ENCODE peak calls at places on chromosomes 13 and 19, in eight cellular contexts. S is tibial nerve, M is stomach, G is breast epithelium, H is H54, J is gastrocnemius medialis, V is heart left ventricle, O is upper lobe of left lung. P is an unnamed sample.
A peak's percentile ranks its signal among the peaks of the same experiment; 100 is the strongest.

GRCh38 chr19:39865953-39866352 is 19.8 kb upstream of the FBL start:
- DNase-seq in S (no peak), H (no peak), J (no peak), V (no peak), O (no peak), M (no peak), G (no peak), P (no peak)

GRCh38 chr19:37333457-37333856 is 37.4 kb upstream of the ZNF527 start:
- DNase-seq in G (no peak), J (no peak), H (no peak), V (no peak), M (no peak), O (no peak), S (no peak), P (no peak)

GRCh38 chr19:16799740-16800139 is 29.5 kb upstream of the SIN3B start:
- DNase-seq in S (no peak), G (no peak), V (no peak), H (no peak), O (peak; percentile 62), M (no peak), J (no peak), P (no peak)

GRCh38 chr19:40808497-40808896 is 9.5 kb downstream of the EGLN2 start:
- DNase-seq in M (no peak), G (no peak), O (no peak), H (no peak), J (no peak), V (no peak), S (no peak), P (no peak)

GRCh38 chr13:24071423-24072075 is 89.0 kb upstream of the SPATA13 start:
- DNase-seq in H (no peak), V (no peak), J (no peak), G (no peak), S (no peak), O (no peak), M (no peak), P (no peak)

GRCh38 chr13:69585656-69586055 is 522.0 kb upstream of the ATXN8OS start:
- DNase-seq in M (no peak), H (no peak), J (no peak), O (no peak), G (no peak), V (no peak), S (no peak), P (no peak)

GRCh38 chr13:102317593-102317992 is 84.3 kb downstream of the FGF14 start:
- DNase-seq in O (no peak), H (no peak), V (peak; percentile 89), M (peak; percentile 26), G (no peak), S (peak; percentile 15), J (peak; percentile 70), P (no peak)

GRCh38 chr13:114089751-114090400 is 42.5 kb downstream of the RASA3 start:
- DNase-seq in J (no peak), S (peak; percentile 1), O (no peak), H (no peak), G (peak; percentile 30), M (no peak), V (peak; percentile 9), P (no peak)

GRCh38 chr13:51681037-51681678 is 96.9 kb downstream of the WDFY2 start:
- DNase-seq in J (no peak), H (no peak), G (no peak), M (no peak), V (no peak), O (no peak), S (no peak), P (no peak)

GRCh38 chr13:36357692-36358091 is 11.5 kb upstream of the SPART start:
- DNase-seq in O (no peak), S (peak; percentile 36), M (no peak), H (no peak), G (no peak), J (peak; percentile 30), V (no peak), P (no peak)

GRCh38 chr13:98509271-98510155 is 67.4 kb downstream of the STK24 start:
- DNase-seq in H (peak; percentile 70), V (no peak), G (no peak), O (no peak), S (no peak), M (peak; percentile 66), J (peak; percentile 65), P (no peak)

GRCh38 chr19:40605201-40605971 is 4.2 kb downstream of the LTBP4 start:
- DNase-seq in J (peak; percentile 73), H (peak; percentile 98), S (peak; percentile 61), V (peak; percentile 78), M (peak; percentile 86), G (peak; percentile 83), O (peak; percentile 94), P (peak; percentile 71)

GRCh38 chr19:1837625-1838105 is 10.6 kb downstream of the REXO1 start:
- DNase-seq in H (peak; percentile 66), M (peak; percentile 48), O (peak; percentile 92), G (no peak), S (no peak), V (no peak), J (no peak), P (peak; percentile 97)

GRCh38 chr19:47124937-47125668 is 5.5 kb upstream of the SAE1 start:
- DNase-seq in G (no peak), J (no peak), O (no peak), M (no peak), S (no peak), V (no peak), H (no peak), P (peak; percentile 30)

GRCh38 chr13:113951246-113951999 is 22.5 kb downstream of the C13orf46 start:
- DNase-seq in J (peak; percentile 82), M (peak; percentile 92), S (peak; percentile 85), H (no peak), O (peak; percentile 95), V (peak; percentile 84), G (peak; percentile 89), P (peak; percentile 95)

GRCh38 chr19:47097396-47098217 is 16.0 kb downstream of the ZC3H4 start:
- DNase-seq in S (no peak), M (peak; percentile 59), V (peak; percentile 49), J (peak; percentile 79), O (no peak), H (no peak), G (no peak), P (no peak)

GRCh38 chr13:107846642-107847041 is 368.7 kb downstream of the LIG4 start:
- DNase-seq in M (no peak), H (no peak), G (no peak), S (no peak), O (no peak), V (no peak), J (no peak), P (no peak)

GRCh38 chr13:26458196-26458734 is 99.2 kb upstream of the WASF3 start:
- DNase-seq in H (no peak), G (no peak), O (no peak), V (no peak), S (no peak), M (no peak), J (no peak), P (no peak)

GRCh38 chr13:50319603-50320296 is 304.5 kb downstream of the KCNRG start:
- DNase-seq in J (no peak), S (no peak), V (no peak), O (no peak), H (no peak), M (no peak), G (peak; percentile 54), P (no peak)

GRCh38 chr19:47520343-47520806 is 5.5 kb upstream of the NAPA start:
- DNase-seq in O (no peak), H (no peak), S (no peak), J (no peak), M (no peak), V (no peak), G (no peak), P (no peak)

GRCh38 chr13:90918551-90918950 is 428.9 kb upstream of the MIR17HG start:
- DNase-seq in S (no peak), J (no peak), M (no peak), G (no peak), H (no peak), O (no peak), V (no peak), P (no peak)

GRCh38 chr19:13104848-13105646 is 2.4 kb upstream of the LYL1 start:
- DNase-seq in S (no peak), O (peak; percentile 78), M (no peak), G (no peak), J (no peak), H (no peak), V (peak; percentile 36), P (no peak)

GRCh38 chr19:14081797-14082674 is 3.5 kb downstream of the C19orf67 start:
- DNase-seq in M (peak; percentile 45), H (no peak), J (no peak), S (no peak), V (peak; percentile 55), G (peak; percentile 66), O (peak; percentile 90), P (no peak)

GRCh38 chr19:32450217-32450616 is 44.6 kb downstream of the DPY19L3 start:
- DNase-seq in V (no peak), O (no peak), H (no peak), S (no peak), M (no peak), G (no peak), J (no peak), P (no peak)

GRCh38 chr13:75507027-75508001 is 25.3 kb upstream of the TBC1D4 start:
- DNase-seq in V (no peak), H (no peak), G (no peak), M (no peak), J (no peak), O (peak; percentile 47), S (no peak), P (no peak)

GRCh38 chr19:19821366-19822147 is at the start of gene ZNF506:
- DNase-seq in S (peak; percentile 100), J (peak; percentile 98), G (peak; percentile 100), V (peak; percentile 99), H (peak; percentile 6), O (peak; percentile 85), M (peak; percentile 100), P (peak; percentile 66)
- TF ChIP-seq POLR2A in S (peak; percentile 90), J (peak; percentile 66), G (peak; percentile 88), V (peak; percentile 30), H (no peak), O (peak; percentile 92), M (no peak), P (peak; percentile 95)

GRCh38 chr19:50368649-50369570 is 3.5 kb upstream of the NAPSA start:
- DNase-seq in S (peak; percentile 77), M (peak; percentile 87), V (peak; percentile 89), O (peak; percentile 45), G (peak; percentile 82), J (peak; percentile 83), H (peak; percentile 93), P (peak; percentile 45)
- TF ChIP-seq POLR2A in S (no peak), M (no peak), V (no peak), O (no peak), G (no peak), J (no peak), H (peak; percentile 58), P (no peak)

GRCh38 chr19:18571564-18572344 is at the start of gene UBA52:
- DNase-seq in O (peak; percentile 100), S (peak; percentile 96), H (peak; percentile 89), G (peak; percentile 99), J (peak; percentile 98), V (peak; percentile 98), M (peak; percentile 99), P (peak; percentile 95)
- TF ChIP-seq POLR2A in O (peak; percentile 74), S (peak; percentile 93), H (peak; percentile 83), G (peak; percentile 68), J (peak; percentile 98), V (peak; percentile 35), M (no peak), P (peak; percentile 87)

GRCh38 chr19:19618384-19619051 is at the start of gene PBX4:
- DNase-seq in O (peak; percentile 99), J (peak; percentile 68), H (peak; percentile 95), V (peak; percentile 90), S (peak; percentile 89), G (peak; percentile 89), M (peak; percentile 97), P (peak; percentile 92)
- TF ChIP-seq POLR2A in O (no peak), J (no peak), H (peak; percentile 88), V (no peak), S (peak; percentile 37), G (no peak), M (no peak), P (no peak)

P was measured in GM12891.